ENCODE peak calls at places on chromosome 4, in seven cellular contexts. I is CD8-positive, alpha-beta T cell; T is transverse colon; N is right lobe of liver; Y is heart left ventricle; X is lower leg skin; P is AG10803. Q is an unnamed sample.
A peak's percentile ranks its signal among the peaks of the same experiment; 100 is the strongest.

GRCh38 chr4:43356786-43357185 is 464.3 kb downstream of the GRXCR1 start:
- DNase-seq in N (no peak), X (no peak), Y (no peak), I (no peak), T (no peak), P (no peak), Q (no peak)

GRCh38 chr4:152278505-152279301 is 257.2 kb downstream of the FBXW7 start:
- DNase-seq in X (no peak), T (peak; percentile 39), P (no peak), I (no peak), N (no peak), Y (no peak), Q (no peak)

GRCh38 chr4:139800082-139800481 is 134.5 kb downstream of the MGST2 start:
- DNase-seq in I (no peak), P (no peak), Y (no peak), N (no peak), T (no peak), X (no peak), Q (no peak)

GRCh38 chr4:167406181-167406580 is 171.9 kb upstream of the SPOCK3 start:
- DNase-seq in P (no peak), N (no peak), T (no peak), X (no peak), I (no peak), Y (no peak), Q (no peak)

GRCh38 chr4:112410804-112411203 is 105.2 kb downstream of the NEUROG2 start:
- DNase-seq in N (no peak), Y (no peak), P (no peak), T (no peak), X (no peak), I (no peak), Q (no peak)

GRCh38 chr4:16007471-16008095 is 44.6 kb upstream of the FGFBP2 start:
- DNase-seq in N (no peak), I (no peak), Y (no peak), P (no peak), X (no peak), T (no peak), Q (no peak)

GRCh38 chr4:75779059-75779757 is 54.8 kb downstream of the USO1 start:
- DNase-seq in Y (no peak), T (no peak), I (no peak), N (no peak), P (no peak), X (no peak), Q (no peak)

GRCh38 chr4:89136525-89136924 is 25.2 kb downstream of the TIGD2 start:
- DNase-seq in N (no peak), P (no peak), T (no peak), I (no peak), X (no peak), Y (no peak), Q (no peak)

GRCh38 chr4:76195326-76195725 is 18.3 kb downstream of the SCARB2 start:
- DNase-seq in N (no peak), Y (no peak), I (no peak), P (no peak), X (no peak), T (no peak), Q (no peak)

GRCh38 chr4:61984260-61984909 is 784.3 kb downstream of the ADGRL3 start:
- DNase-seq in T (no peak), X (no peak), I (no peak), P (no peak), N (no peak), Y (no peak), Q (no peak)

GRCh38 chr4:169151671-169152070 is 119.1 kb downstream of the SH3RF1 start:
- DNase-seq in X (no peak), T (no peak), P (peak; percentile 50), N (no peak), Y (no peak), I (no peak), Q (no peak)

GRCh38 chr4:182604161-182604591 is 313.0 kb downstream of the DCTD start:
- DNase-seq in N (no peak), Y (no peak), P (peak; percentile 56), I (no peak), T (no peak), X (no peak), Q (no peak)

GRCh38 chr4:113888006-113888405 is 91.4 kb downstream of the ARSJ start:
- DNase-seq in I (no peak), N (no peak), Y (no peak), T (no peak), X (no peak), P (peak; percentile 29), Q (no peak)

GRCh38 chr4:16875487-16875886 is 23.0 kb downstream of the LDB2 start:
- DNase-seq in X (no peak), I (no peak), P (peak; percentile 81), N (no peak), Y (peak; percentile 38), T (no peak), Q (no peak)

GRCh38 chr4:72311291-72311690 is 257.7 kb downstream of the ADAMTS3 start:
- DNase-seq in P (no peak), I (no peak), Y (no peak), T (no peak), X (no peak), N (no peak), Q (no peak)

GRCh38 chr4:175703956-175704600 is 108.0 kb downstream of the GPM6A start:
- DNase-seq in N (no peak), T (no peak), Y (no peak), P (no peak), I (no peak), X (no peak), Q (no peak)

GRCh38 chr4:120156115-120156718 is 89.6 kb upstream of the MAD2L1 start:
- DNase-seq in Y (no peak), N (no peak), I (no peak), T (no peak), X (no peak), P (peak; percentile 78), Q (no peak)

DNA sequence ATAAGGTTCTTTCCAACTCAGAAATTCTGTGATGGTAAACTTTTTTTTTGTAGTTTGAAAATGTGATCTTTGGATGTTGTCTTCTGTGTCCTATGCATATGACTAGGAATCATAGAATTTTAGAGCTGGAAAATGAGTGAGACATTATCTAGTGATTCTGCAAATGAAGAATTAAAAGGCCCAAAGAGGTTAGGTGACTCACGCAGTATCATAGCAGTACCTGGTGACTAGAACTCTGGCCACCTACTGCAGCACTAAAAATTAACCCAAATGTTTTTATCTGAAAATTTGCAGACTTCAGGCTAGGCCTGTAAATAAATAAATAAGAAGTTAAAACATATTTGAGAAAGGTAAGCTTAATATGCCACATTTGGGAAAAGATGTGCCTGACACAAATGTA is 52.8 kb downstream of the NFKB1 start:
- DNase-seq in Y (no peak), N (no peak), T (no peak), I (no peak), X (no peak), P (no peak), Q (no peak)
- TF ChIP-seq CTCF in Y (no peak), N (no peak), T (no peak), I (no peak), X (no peak), P (no peak), Q (no peak)

DNA sequence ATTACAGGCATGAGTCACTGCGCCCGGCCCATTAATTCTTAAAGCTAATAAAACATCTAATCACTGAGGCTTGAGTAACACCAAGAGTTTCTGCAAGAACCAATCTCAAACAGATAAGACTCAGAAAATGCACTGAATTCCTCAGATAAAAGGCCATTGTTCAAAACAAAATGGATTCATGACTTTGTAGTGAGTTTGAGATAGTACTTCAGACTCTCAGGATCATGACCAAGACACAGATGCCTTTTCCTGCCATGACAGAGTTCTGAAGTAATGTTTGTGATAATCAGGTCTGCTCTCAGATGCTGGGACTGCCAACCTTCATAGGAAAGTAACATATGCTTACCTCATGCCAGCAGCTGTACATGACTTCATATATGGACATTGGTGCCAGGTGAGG is 54.6 kb downstream of the NIPAL1 start:
- DNase-seq in T (no peak), I (no peak), X (no peak), Y (no peak), N (no peak), P (no peak), Q (no peak)
- TF ChIP-seq CTCF in T (no peak), I (no peak), X (no peak), Y (no peak), N (no peak), P (no peak), Q (no peak)

GRCh38 chr4:18020671-18021469 is 685 bp downstream of the LCORL start:
- DNase-seq in N (peak; percentile 63), Y (peak; percentile 77), P (peak; percentile 80), T (peak; percentile 70), I (peak; percentile 60), X (peak; percentile 58), Q (peak; percentile 73)
- TF ChIP-seq CTCF in N (peak; percentile 11), Y (peak; percentile 24), P (no peak), T (no peak), I (no peak), X (no peak), Q (no peak)

DNA sequence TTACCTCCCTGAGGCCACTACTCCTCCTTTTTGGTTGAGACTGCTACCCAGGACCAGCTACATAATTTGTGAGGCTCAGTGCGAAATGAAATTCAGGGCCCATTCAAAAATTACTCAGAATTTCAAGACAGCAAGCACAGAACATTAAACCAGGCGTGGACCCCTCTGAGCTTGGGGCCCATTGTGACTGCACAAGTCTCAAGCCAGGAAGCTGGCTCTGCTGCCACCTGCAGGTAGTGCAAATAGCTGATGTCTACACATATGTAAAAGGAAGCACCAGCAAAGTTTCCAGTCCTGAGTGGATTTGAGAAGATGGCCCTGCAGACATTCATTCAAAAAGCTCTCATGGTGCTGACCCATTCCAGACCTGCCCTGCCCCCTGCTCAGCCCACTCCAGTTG is 213.4 kb upstream of the LNX1 start:
- DNase-seq in N (peak; percentile 65), T (peak; percentile 68), I (no peak), P (no peak), X (no peak), Y (no peak), Q (peak; percentile 44)
- TF ChIP-seq CTCF in N (peak; percentile 69), T (peak; percentile 53), I (no peak), P (peak; percentile 43), X (no peak), Y (peak; percentile 40), Q (peak; percentile 21)

Q was measured in adrenal gland.